ENCODE peak calls at places on chromosome 7, in seven cellular contexts. One of them, this sample, is unnamed.

GRCh38 chr7:97845622-97846203 is 26.5 kb downstream of the ASNS start:
- DNase-seq in left cardiac atrium: no peak
- DNase-seq in stimulated activated CD4-positive, alpha-beta T cell treated with anti-CD3 and anti-CD28 coated beads, Interleukin-1b, Interleukin-23, amount 100 ng/mL, for 24 hours: no peak
- DNase-seq in globus pallidus: peak
- DNase-seq in activated effector memory CD4-positive, alpha-beta T cell treated with Interleukin-2 at 50 U/mL for 16 hours: no peak
- DNase-seq in testis: no peak
- DNase-seq in pons: peak
- DNase-seq in this sample: peak

GRCh38 chr7:1030444-1031070 is 13.8 kb upstream of the GPR146 start:
- DNase-seq in left cardiac atrium: no peak
- DNase-seq in stimulated activated CD4-positive, alpha-beta T cell treated with anti-CD3 and anti-CD28 coated beads, Interleukin-1b, Interleukin-23, amount 100 ng/mL, for 24 hours: no peak
- DNase-seq in globus pallidus: no peak
- DNase-seq in activated effector memory CD4-positive, alpha-beta T cell treated with Interleukin-2 at 50 U/mL for 16 hours: no peak
- DNase-seq in testis: no peak
- DNase-seq in pons: no peak
- DNase-seq in this sample: no peak

GRCh38 chr7:87312215-87312865 is 33.1 kb upstream of the CROT start:
- DNase-seq in left cardiac atrium: peak
- DNase-seq in stimulated activated CD4-positive, alpha-beta T cell treated with anti-CD3 and anti-CD28 coated beads, Interleukin-1b, Interleukin-23, amount 100 ng/mL, for 24 hours: peak
- DNase-seq in globus pallidus: peak
- DNase-seq in activated effector memory CD4-positive, alpha-beta T cell treated with Interleukin-2 at 50 U/mL for 16 hours: peak
- DNase-seq in testis: peak
- DNase-seq in pons: peak
- DNase-seq in this sample: peak

GRCh38 chr7:12737364-12737763 is 49.9 kb downstream of the ARL4A start:
- DNase-seq in left cardiac atrium: no peak
- DNase-seq in stimulated activated CD4-positive, alpha-beta T cell treated with anti-CD3 and anti-CD28 coated beads, Interleukin-1b, Interleukin-23, amount 100 ng/mL, for 24 hours: no peak
- DNase-seq in globus pallidus: no peak
- DNase-seq in activated effector memory CD4-positive, alpha-beta T cell treated with Interleukin-2 at 50 U/mL for 16 hours: no peak
- DNase-seq in testis: no peak
- DNase-seq in pons: no peak
- DNase-seq in this sample: no peak

GRCh38 chr7:41881313-41882130 is 178.6 kb upstream of the INHBA start:
- DNase-seq in left cardiac atrium: no peak
- DNase-seq in stimulated activated CD4-positive, alpha-beta T cell treated with anti-CD3 and anti-CD28 coated beads, Interleukin-1b, Interleukin-23, amount 100 ng/mL, for 24 hours: peak
- DNase-seq in globus pallidus: peak
- DNase-seq in activated effector memory CD4-positive, alpha-beta T cell treated with Interleukin-2 at 50 U/mL for 16 hours: peak
- DNase-seq in testis: no peak
- DNase-seq in pons: peak
- DNase-seq in this sample: peak

GRCh38 chr7:25073451-25073850 is 51.6 kb downstream of the CYCS start:
- DNase-seq in left cardiac atrium: no peak
- DNase-seq in stimulated activated CD4-positive, alpha-beta T cell treated with anti-CD3 and anti-CD28 coated beads, Interleukin-1b, Interleukin-23, amount 100 ng/mL, for 24 hours: no peak
- DNase-seq in globus pallidus: no peak
- DNase-seq in activated effector memory CD4-positive, alpha-beta T cell treated with Interleukin-2 at 50 U/mL for 16 hours: no peak
- DNase-seq in testis: peak
- DNase-seq in pons: no peak
- DNase-seq in this sample: no peak

GRCh38 chr7:35250941-35251340 is 3.0 kb downstream of the TBX20 start:
- DNase-seq in left cardiac atrium: no peak
- DNase-seq in stimulated activated CD4-positive, alpha-beta T cell treated with anti-CD3 and anti-CD28 coated beads, Interleukin-1b, Interleukin-23, amount 100 ng/mL, for 24 hours: no peak
- DNase-seq in globus pallidus: no peak
- DNase-seq in activated effector memory CD4-positive, alpha-beta T cell treated with Interleukin-2 at 50 U/mL for 16 hours: no peak
- DNase-seq in testis: no peak
- DNase-seq in pons: no peak
- DNase-seq in this sample: no peak

GRCh38 chr7:155731871-155732270 is 80.4 kb downstream of the SHH start:
- DNase-seq in left cardiac atrium: no peak
- DNase-seq in stimulated activated CD4-positive, alpha-beta T cell treated with anti-CD3 and anti-CD28 coated beads, Interleukin-1b, Interleukin-23, amount 100 ng/mL, for 24 hours: no peak
- DNase-seq in globus pallidus: no peak
- DNase-seq in activated effector memory CD4-positive, alpha-beta T cell treated with Interleukin-2 at 50 U/mL for 16 hours: no peak
- DNase-seq in testis: no peak
- DNase-seq in pons: no peak
- DNase-seq in this sample: no peak

GRCh38 chr7:94529516-94529915 is 19.9 kb downstream of the CASD1 start:
- DNase-seq in left cardiac atrium: no peak
- DNase-seq in stimulated activated CD4-positive, alpha-beta T cell treated with anti-CD3 and anti-CD28 coated beads, Interleukin-1b, Interleukin-23, amount 100 ng/mL, for 24 hours: no peak
- DNase-seq in globus pallidus: no peak
- DNase-seq in activated effector memory CD4-positive, alpha-beta T cell treated with Interleukin-2 at 50 U/mL for 16 hours: no peak
- DNase-seq in testis: no peak
- DNase-seq in pons: no peak
- DNase-seq in this sample: no peak

GRCh38 chr7:127527561-127527960 is 57.8 kb downstream of the GCC1 start:
- DNase-seq in left cardiac atrium: no peak
- DNase-seq in stimulated activated CD4-positive, alpha-beta T cell treated with anti-CD3 and anti-CD28 coated beads, Interleukin-1b, Interleukin-23, amount 100 ng/mL, for 24 hours: no peak
- DNase-seq in globus pallidus: no peak
- DNase-seq in activated effector memory CD4-positive, alpha-beta T cell treated with Interleukin-2 at 50 U/mL for 16 hours: no peak
- DNase-seq in testis: no peak
- DNase-seq in pons: no peak
- DNase-seq in this sample: no peak

GRCh38 chr7:110827287-110827855 is 263.6 kb upstream of the LRRN3 start:
- DNase-seq in left cardiac atrium: no peak
- DNase-seq in stimulated activated CD4-positive, alpha-beta T cell treated with anti-CD3 and anti-CD28 coated beads, Interleukin-1b, Interleukin-23, amount 100 ng/mL, for 24 hours: no peak
- DNase-seq in globus pallidus: no peak
- DNase-seq in activated effector memory CD4-positive, alpha-beta T cell treated with Interleukin-2 at 50 U/mL for 16 hours: no peak
- DNase-seq in testis: no peak
- DNase-seq in pons: no peak
- DNase-seq in this sample: no peak

GRCh38 chr7:50792342-50793114 is 9.8 kb upstream of the GRB10 start:
- DNase-seq in left cardiac atrium: peak
- DNase-seq in stimulated activated CD4-positive, alpha-beta T cell treated with anti-CD3 and anti-CD28 coated beads, Interleukin-1b, Interleukin-23, amount 100 ng/mL, for 24 hours: no peak
- DNase-seq in globus pallidus: no peak
- DNase-seq in activated effector memory CD4-positive, alpha-beta T cell treated with Interleukin-2 at 50 U/mL for 16 hours: no peak
- DNase-seq in testis: peak
- DNase-seq in pons: no peak
- DNase-seq in this sample: no peak

GRCh38 chr7:154841731-154842331 is 161.1 kb downstream of the PAXIP1 start:
- DNase-seq in left cardiac atrium: no peak
- DNase-seq in stimulated activated CD4-positive, alpha-beta T cell treated with anti-CD3 and anti-CD28 coated beads, Interleukin-1b, Interleukin-23, amount 100 ng/mL, for 24 hours: no peak
- DNase-seq in globus pallidus: peak
- DNase-seq in activated effector memory CD4-positive, alpha-beta T cell treated with Interleukin-2 at 50 U/mL for 16 hours: no peak
- DNase-seq in testis: no peak
- DNase-seq in pons: peak
- DNase-seq in this sample: no peak

GRCh38 chr7:99312316-99313203 is 13.1 kb upstream of the ARPC1A start:
- DNase-seq in left cardiac atrium: peak
- DNase-seq in stimulated activated CD4-positive, alpha-beta T cell treated with anti-CD3 and anti-CD28 coated beads, Interleukin-1b, Interleukin-23, amount 100 ng/mL, for 24 hours: peak
- DNase-seq in globus pallidus: peak
- DNase-seq in activated effector memory CD4-positive, alpha-beta T cell treated with Interleukin-2 at 50 U/mL for 16 hours: peak
- DNase-seq in testis: peak
- DNase-seq in pons: peak
- DNase-seq in this sample: peak

GRCh38 chr7:87648316-87648715 is 20.1 kb downstream of the RUNDC3B start:
- DNase-seq in left cardiac atrium: no peak
- DNase-seq in stimulated activated CD4-positive, alpha-beta T cell treated with anti-CD3 and anti-CD28 coated beads, Interleukin-1b, Interleukin-23, amount 100 ng/mL, for 24 hours: no peak
- DNase-seq in globus pallidus: no peak
- DNase-seq in activated effector memory CD4-positive, alpha-beta T cell treated with Interleukin-2 at 50 U/mL for 16 hours: no peak
- DNase-seq in testis: no peak
- DNase-seq in pons: no peak
- DNase-seq in this sample: no peak

GRCh38 chr7:1368150-1368681 is 91.1 kb downstream of the MICALL2 start:
- DNase-seq in left cardiac atrium: no peak
- DNase-seq in stimulated activated CD4-positive, alpha-beta T cell treated with anti-CD3 and anti-CD28 coated beads, Interleukin-1b, Interleukin-23, amount 100 ng/mL, for 24 hours: no peak
- DNase-seq in globus pallidus: no peak
- DNase-seq in activated effector memory CD4-positive, alpha-beta T cell treated with Interleukin-2 at 50 U/mL for 16 hours: no peak
- DNase-seq in testis: no peak
- DNase-seq in pons: no peak
- DNase-seq in this sample: no peak

GRCh38 chr7:134513169-134513752 is 14.1 kb upstream of the AKR1B10 start:
- DNase-seq in left cardiac atrium: peak
- DNase-seq in stimulated activated CD4-positive, alpha-beta T cell treated with anti-CD3 and anti-CD28 coated beads, Interleukin-1b, Interleukin-23, amount 100 ng/mL, for 24 hours: peak
- DNase-seq in globus pallidus: peak
- DNase-seq in activated effector memory CD4-positive, alpha-beta T cell treated with Interleukin-2 at 50 U/mL for 16 hours: no peak
- DNase-seq in testis: peak
- DNase-seq in pons: peak
- DNase-seq in this sample: peak

GRCh38 chr7:106417273-106417902 is 132.6 kb upstream of the NAMPT start:
- DNase-seq in left cardiac atrium: no peak
- DNase-seq in stimulated activated CD4-positive, alpha-beta T cell treated with anti-CD3 and anti-CD28 coated beads, Interleukin-1b, Interleukin-23, amount 100 ng/mL, for 24 hours: no peak
- DNase-seq in globus pallidus: no peak
- DNase-seq in activated effector memory CD4-positive, alpha-beta T cell treated with Interleukin-2 at 50 U/mL for 16 hours: no peak
- DNase-seq in testis: no peak
- DNase-seq in pons: no peak
- DNase-seq in this sample: no peak

GRCh38 chr7:17545348-17545747 is 246.9 kb downstream of the AHR start:
- DNase-seq in left cardiac atrium: no peak
- DNase-seq in stimulated activated CD4-positive, alpha-beta T cell treated with anti-CD3 and anti-CD28 coated beads, Interleukin-1b, Interleukin-23, amount 100 ng/mL, for 24 hours: no peak
- DNase-seq in globus pallidus: no peak
- DNase-seq in activated effector memory CD4-positive, alpha-beta T cell treated with Interleukin-2 at 50 U/mL for 16 hours: no peak
- DNase-seq in testis: no peak
- DNase-seq in pons: no peak
- DNase-seq in this sample: no peak

GRCh38 chr7:38318803-38319416 is 45.5 kb upstream of the TARP start:
- DNase-seq in left cardiac atrium: no peak
- DNase-seq in stimulated activated CD4-positive, alpha-beta T cell treated with anti-CD3 and anti-CD28 coated beads, Interleukin-1b, Interleukin-23, amount 100 ng/mL, for 24 hours: no peak
- DNase-seq in globus pallidus: peak
- DNase-seq in activated effector memory CD4-positive, alpha-beta T cell treated with Interleukin-2 at 50 U/mL for 16 hours: no peak
- DNase-seq in testis: peak
- DNase-seq in pons: peak
- DNase-seq in this sample: peak

This sample was measured in putamen.